ENCODE peak calls at places on chromosomes 6 and 20, in ten cellular contexts. One of them, this sample, is unnamed.

GRCh38 chr6:109498049-109498448 is 15.0 kb upstream of the ZBTB24 start:
- DNase-seq in mammary epithelial cell: no peak
- DNase-seq in AG04449: no peak
- DNase-seq in NCI-H2029: no peak
- DNase-seq in NCI-H510A treated with DMSO at 0.1 percent for 48 hours: no peak
- DNase-seq in tibial nerve: no peak
- DNase-seq in left lung: no peak
- DNase-seq in H54: no peak
- DNase-seq in GM04504: no peak
- DNase-seq in heart left ventricle: no peak
- DNase-seq in this sample: no peak

GRCh38 chr20:40009542-40009941 is 679.5 kb downstream of the MAFB start:
- DNase-seq in mammary epithelial cell: peak
- DNase-seq in AG04449: peak
- DNase-seq in NCI-H2029: no peak
- DNase-seq in NCI-H510A treated with DMSO at 0.1 percent for 48 hours: no peak
- DNase-seq in tibial nerve: no peak
- DNase-seq in left lung: no peak
- DNase-seq in H54: no peak
- DNase-seq in GM04504: no peak
- DNase-seq in heart left ventricle: no peak
- DNase-seq in this sample: no peak

GRCh38 chr20:6707231-6707870 is 60.1 kb upstream of the BMP2 start:
- DNase-seq in mammary epithelial cell: no peak
- DNase-seq in AG04449: no peak
- DNase-seq in NCI-H2029: no peak
- DNase-seq in NCI-H510A treated with DMSO at 0.1 percent for 48 hours: no peak
- DNase-seq in tibial nerve: no peak
- DNase-seq in left lung: no peak
- DNase-seq in H54: no peak
- DNase-seq in GM04504: no peak
- DNase-seq in heart left ventricle: no peak
- DNase-seq in this sample: no peak

GRCh38 chr6:156336096-156336495 is 441.1 kb upstream of the ARID1B start:
- DNase-seq in mammary epithelial cell: no peak
- DNase-seq in AG04449: no peak
- DNase-seq in NCI-H2029: no peak
- DNase-seq in NCI-H510A treated with DMSO at 0.1 percent for 48 hours: no peak
- DNase-seq in tibial nerve: no peak
- DNase-seq in left lung: no peak
- DNase-seq in H54: no peak
- DNase-seq in GM04504: no peak
- DNase-seq in heart left ventricle: no peak
- DNase-seq in this sample: no peak

GRCh38 chr6:101779051-101779844 is 385.7 kb downstream of the GRIK2 start:
- DNase-seq in mammary epithelial cell: peak
- DNase-seq in AG04449: no peak
- DNase-seq in NCI-H2029: no peak
- DNase-seq in NCI-H510A treated with DMSO at 0.1 percent for 48 hours: no peak
- DNase-seq in tibial nerve: no peak
- DNase-seq in left lung: no peak
- DNase-seq in H54: no peak
- DNase-seq in GM04504: peak
- DNase-seq in heart left ventricle: no peak
- DNase-seq in this sample: no peak

GRCh38 chr20:18276821-18277220 is 11.5 kb upstream of the ZNF133 start:
- DNase-seq in mammary epithelial cell: peak
- DNase-seq in AG04449: no peak
- DNase-seq in NCI-H2029: peak
- DNase-seq in NCI-H510A treated with DMSO at 0.1 percent for 48 hours: peak
- DNase-seq in tibial nerve: peak
- DNase-seq in left lung: peak
- DNase-seq in H54: peak
- DNase-seq in GM04504: peak
- DNase-seq in heart left ventricle: peak
- DNase-seq in this sample: peak

GRCh38 chr20:4840831-4841230 is 119.1 kb downstream of the PRND start:
- DNase-seq in mammary epithelial cell: no peak
- DNase-seq in AG04449: no peak
- DNase-seq in NCI-H2029: no peak
- DNase-seq in NCI-H510A treated with DMSO at 0.1 percent for 48 hours: peak
- DNase-seq in tibial nerve: no peak
- DNase-seq in left lung: no peak
- DNase-seq in H54: no peak
- DNase-seq in GM04504: no peak
- DNase-seq in heart left ventricle: no peak
- DNase-seq in this sample: no peak

GRCh38 chr20:62652051-62652893 is 10.0 kb downstream of the SLCO4A1 start:
- DNase-seq in mammary epithelial cell: peak
- DNase-seq in AG04449: peak
- DNase-seq in NCI-H2029: peak
- DNase-seq in NCI-H510A treated with DMSO at 0.1 percent for 48 hours: no peak
- DNase-seq in tibial nerve: peak
- DNase-seq in left lung: peak
- DNase-seq in H54: peak
- DNase-seq in GM04504: peak
- DNase-seq in heart left ventricle: peak
- DNase-seq in this sample: peak

GRCh38 chr6:7532821-7533220 is 8.7 kb upstream of the DSP start:
- DNase-seq in mammary epithelial cell: no peak
- DNase-seq in AG04449: no peak
- DNase-seq in NCI-H2029: no peak
- DNase-seq in NCI-H510A treated with DMSO at 0.1 percent for 48 hours: no peak
- DNase-seq in tibial nerve: no peak
- DNase-seq in left lung: no peak
- DNase-seq in H54: no peak
- DNase-seq in GM04504: no peak
- DNase-seq in heart left ventricle: no peak
- DNase-seq in this sample: no peak

GRCh38 chr6:169789146-169789943 is 37.9 kb downstream of the ERMARD start:
- DNase-seq in mammary epithelial cell: no peak
- DNase-seq in AG04449: no peak
- DNase-seq in NCI-H2029: no peak
- DNase-seq in NCI-H510A treated with DMSO at 0.1 percent for 48 hours: peak
- DNase-seq in tibial nerve: no peak
- DNase-seq in left lung: no peak
- DNase-seq in H54: no peak
- DNase-seq in GM04504: no peak
- DNase-seq in heart left ventricle: no peak
- DNase-seq in this sample: no peak

GRCh38 chr20:52913650-52914387 is 58.3 kb upstream of the TSHZ2 start:
- DNase-seq in mammary epithelial cell: no peak
- DNase-seq in AG04449: no peak
- DNase-seq in NCI-H2029: no peak
- DNase-seq in NCI-H510A treated with DMSO at 0.1 percent for 48 hours: no peak
- DNase-seq in tibial nerve: no peak
- DNase-seq in left lung: no peak
- DNase-seq in H54: no peak
- DNase-seq in GM04504: no peak
- DNase-seq in heart left ventricle: no peak
- DNase-seq in this sample: no peak

GRCh38 chr6:34791164-34791841 is 580 bp upstream of the BLTP3A start:
- DNase-seq in mammary epithelial cell: no peak
- DNase-seq in AG04449: no peak
- DNase-seq in NCI-H2029: no peak
- DNase-seq in NCI-H510A treated with DMSO at 0.1 percent for 48 hours: peak
- DNase-seq in tibial nerve: no peak
- DNase-seq in left lung: peak
- DNase-seq in H54: peak
- DNase-seq in GM04504: peak
- DNase-seq in heart left ventricle: peak
- DNase-seq in this sample: peak

GRCh38 chr6:15330174-15330934 is 84.5 kb downstream of the JARID2 start:
- DNase-seq in mammary epithelial cell: peak
- DNase-seq in AG04449: no peak
- DNase-seq in NCI-H2029: no peak
- DNase-seq in NCI-H510A treated with DMSO at 0.1 percent for 48 hours: no peak
- DNase-seq in tibial nerve: no peak
- DNase-seq in left lung: no peak
- DNase-seq in H54: no peak
- DNase-seq in GM04504: no peak
- DNase-seq in heart left ventricle: no peak
- DNase-seq in this sample: no peak

GRCh38 chr6:156021746-156022396 is 566.2 kb upstream of the NOX3 start:
- DNase-seq in mammary epithelial cell: no peak
- DNase-seq in AG04449: no peak
- DNase-seq in NCI-H2029: no peak
- DNase-seq in NCI-H510A treated with DMSO at 0.1 percent for 48 hours: no peak
- DNase-seq in tibial nerve: no peak
- DNase-seq in left lung: no peak
- DNase-seq in H54: no peak
- DNase-seq in GM04504: peak
- DNase-seq in heart left ventricle: no peak
- DNase-seq in this sample: no peak

GRCh38 chr6:23016701-23017100 is 447.3 kb downstream of the HDGFL1 start:
- DNase-seq in mammary epithelial cell: no peak
- DNase-seq in AG04449: no peak
- DNase-seq in NCI-H2029: no peak
- DNase-seq in NCI-H510A treated with DMSO at 0.1 percent for 48 hours: no peak
- DNase-seq in tibial nerve: no peak
- DNase-seq in left lung: no peak
- DNase-seq in H54: no peak
- DNase-seq in GM04504: peak
- DNase-seq in heart left ventricle: no peak
- DNase-seq in this sample: no peak

GRCh38 chr6:116561377-116562018 is 7.9 kb downstream of the CALHM4 start:
- DNase-seq in mammary epithelial cell: peak
- DNase-seq in AG04449: no peak
- DNase-seq in NCI-H2029: peak
- DNase-seq in NCI-H510A treated with DMSO at 0.1 percent for 48 hours: peak
- DNase-seq in tibial nerve: peak
- DNase-seq in left lung: peak
- DNase-seq in H54: no peak
- DNase-seq in GM04504: no peak
- DNase-seq in heart left ventricle: peak
- DNase-seq in this sample: peak

GRCh38 chr20:44576297-44576696 is 6.1 kb upstream of the PKIG start:
- DNase-seq in mammary epithelial cell: no peak
- DNase-seq in AG04449: no peak
- DNase-seq in NCI-H2029: peak
- DNase-seq in NCI-H510A treated with DMSO at 0.1 percent for 48 hours: no peak
- DNase-seq in tibial nerve: no peak
- DNase-seq in left lung: no peak
- DNase-seq in H54: no peak
- DNase-seq in GM04504: no peak
- DNase-seq in heart left ventricle: no peak
- DNase-seq in this sample: no peak

GRCh38 chr6:75283907-75284284 is 696 bp downstream of the TMEM30A start:
- DNase-seq in mammary epithelial cell: no peak
- DNase-seq in AG04449: no peak
- DNase-seq in NCI-H2029: no peak
- DNase-seq in NCI-H510A treated with DMSO at 0.1 percent for 48 hours: no peak
- DNase-seq in tibial nerve: no peak
- DNase-seq in left lung: no peak
- DNase-seq in H54: no peak
- DNase-seq in GM04504: no peak
- DNase-seq in heart left ventricle: no peak
- DNase-seq in this sample: peak

GRCh38 chr6:99432877-99433276 is 7.8 kb upstream of the PNISR start:
- DNase-seq in mammary epithelial cell: no peak
- DNase-seq in AG04449: no peak
- DNase-seq in NCI-H2029: no peak
- DNase-seq in NCI-H510A treated with DMSO at 0.1 percent for 48 hours: no peak
- DNase-seq in tibial nerve: no peak
- DNase-seq in left lung: no peak
- DNase-seq in H54: no peak
- DNase-seq in GM04504: no peak
- DNase-seq in heart left ventricle: no peak
- DNase-seq in this sample: no peak

GRCh38 chr6:170082067-170082466 is 208.8 kb downstream of the DLL1 start:
- DNase-seq in mammary epithelial cell: no peak
- DNase-seq in AG04449: no peak
- DNase-seq in NCI-H2029: no peak
- DNase-seq in NCI-H510A treated with DMSO at 0.1 percent for 48 hours: no peak
- DNase-seq in tibial nerve: no peak
- DNase-seq in left lung: peak
- DNase-seq in H54: no peak
- DNase-seq in GM04504: no peak
- DNase-seq in heart left ventricle: no peak
- DNase-seq in this sample: no peak

GRCh38 chr6:15365273-15365687 is 119.4 kb downstream of the JARID2 start:
- DNase-seq in mammary epithelial cell: peak
- DNase-seq in AG04449: peak
- DNase-seq in NCI-H2029: peak
- DNase-seq in NCI-H510A treated with DMSO at 0.1 percent for 48 hours: peak
- DNase-seq in tibial nerve: peak
- DNase-seq in left lung: peak
- DNase-seq in H54: no peak
- DNase-seq in GM04504: peak
- DNase-seq in heart left ventricle: peak
- DNase-seq in this sample: peak

GRCh38 chr6:11258260-11259237 is 26.1 kb upstream of the NEDD9 start:
- DNase-seq in mammary epithelial cell: no peak
- DNase-seq in AG04449: no peak
- DNase-seq in NCI-H2029: no peak
- DNase-seq in NCI-H510A treated with DMSO at 0.1 percent for 48 hours: no peak
- DNase-seq in tibial nerve: no peak
- DNase-seq in left lung: peak
- DNase-seq in H54: no peak
- DNase-seq in GM04504: no peak
- DNase-seq in heart left ventricle: no peak
- DNase-seq in this sample: peak

GRCh38 chr20:14780508-14780907 is 443.1 kb upstream of the FLRT3 start:
- DNase-seq in mammary epithelial cell: peak
- DNase-seq in AG04449: no peak
- DNase-seq in NCI-H2029: no peak
- DNase-seq in NCI-H510A treated with DMSO at 0.1 percent for 48 hours: no peak
- DNase-seq in tibial nerve: no peak
- DNase-seq in left lung: no peak
- DNase-seq in H54: no peak
- DNase-seq in GM04504: no peak
- DNase-seq in heart left ventricle: no peak
- DNase-seq in this sample: no peak

GRCh38 chr6:20454201-20454824 is 52.6 kb downstream of the E2F3 start:
- DNase-seq in mammary epithelial cell: peak
- DNase-seq in AG04449: no peak
- DNase-seq in NCI-H2029: no peak
- DNase-seq in NCI-H510A treated with DMSO at 0.1 percent for 48 hours: no peak
- DNase-seq in tibial nerve: no peak
- DNase-seq in left lung: no peak
- DNase-seq in H54: no peak
- DNase-seq in GM04504: no peak
- DNase-seq in heart left ventricle: no peak
- DNase-seq in this sample: no peak

GRCh38 chr6:48567016-48567415 is 456.0 kb upstream of the PTCHD4 start:
- DNase-seq in mammary epithelial cell: peak
- DNase-seq in AG04449: no peak
- DNase-seq in NCI-H2029: no peak
- DNase-seq in NCI-H510A treated with DMSO at 0.1 percent for 48 hours: no peak
- DNase-seq in tibial nerve: no peak
- DNase-seq in left lung: no peak
- DNase-seq in H54: no peak
- DNase-seq in GM04504: no peak
- DNase-seq in heart left ventricle: no peak
- DNase-seq in this sample: no peak

GRCh38 chr6:74585779-74586178 is 620.1 kb downstream of the COL12A1 start:
- DNase-seq in mammary epithelial cell: peak
- DNase-seq in AG04449: no peak
- DNase-seq in NCI-H2029: no peak
- DNase-seq in NCI-H510A treated with DMSO at 0.1 percent for 48 hours: no peak
- DNase-seq in tibial nerve: no peak
- DNase-seq in left lung: no peak
- DNase-seq in H54: no peak
- DNase-seq in GM04504: no peak
- DNase-seq in heart left ventricle: no peak
- DNase-seq in this sample: no peak

GRCh38 chr6:40251609-40252008 is 317.3 kb upstream of the MOCS1 start:
- DNase-seq in mammary epithelial cell: no peak
- DNase-seq in AG04449: no peak
- DNase-seq in NCI-H2029: peak
- DNase-seq in NCI-H510A treated with DMSO at 0.1 percent for 48 hours: peak
- DNase-seq in tibial nerve: no peak
- DNase-seq in left lung: no peak
- DNase-seq in H54: no peak
- DNase-seq in GM04504: no peak
- DNase-seq in heart left ventricle: no peak
- DNase-seq in this sample: no peak